ENCODE peak calls at places on chromosomes 7 and 10, in seven cellular contexts. P is stimulated activated naive CD4-positive, alpha-beta T cell; J is A673; I is T-helper 1 cell; R is iris pigment epithelial cell; T is NCI-H1694 treated with DMSO at 0.1 percent for 48 hours; S is GM23248. X is an unnamed sample.

GRCh38 chr10:126661841-126662520 is 8.5 kb downstream of the C10orf90 start:
- DNase-seq in P (no peak), J (no peak), I (no peak), R (peak; percentile 39), T (no peak), S (peak; percentile 89), X (no peak)

GRCh38 chr7:28551311-28551710 is 139.0 kb downstream of the CREB5 start:
- DNase-seq in P (no peak), J (no peak), I (no peak), R (no peak), T (no peak), S (peak; percentile 49), X (no peak)

GRCh38 chr7:95357623-95358022 is 33.3 kb upstream of the PON1 start:
- DNase-seq in P (no peak), J (peak; percentile 12), I (no peak), R (no peak), T (no peak), S (peak; percentile 5), X (no peak)

GRCh38 chr7:42161723-42162122 is 75.3 kb downstream of the GLI3 start:
- DNase-seq in P (no peak), J (no peak), I (no peak), R (peak; percentile 66), T (no peak), S (peak; percentile 81), X (no peak)

GRCh38 chr10:58691528-58691927 is 178.9 kb downstream of the BICC1 start:
- DNase-seq in P (no peak), J (no peak), I (no peak), R (no peak), T (no peak), S (no peak), X (no peak)

GRCh38 chr10:11440250-11441150 is 170.9 kb downstream of the USP6NL start:
- DNase-seq in P (no peak), J (no peak), I (no peak), R (no peak), T (no peak), S (no peak), X (no peak)

GRCh38 chr10:75043256-75044121 is 68.0 kb upstream of the SAMD8 start:
- DNase-seq in P (peak; percentile 41), J (no peak), I (peak; percentile 39), R (no peak), T (no peak), S (no peak), X (no peak)

GRCh38 chr7:30613366-30614325 is 19.0 kb downstream of the GARS1 start:
- DNase-seq in P (no peak), J (no peak), I (no peak), R (peak; percentile 46), T (no peak), S (peak; percentile 46), X (no peak)

GRCh38 chr10:14478639-14479038 is 147.9 kb upstream of the FRMD4A start:
- DNase-seq in P (no peak), J (peak; percentile 87), I (no peak), R (peak; percentile 64), T (peak; percentile 80), S (peak; percentile 78), X (no peak)

GRCh38 chr7:2838873-2839578 is 5.1 kb downstream of the GNA12 start:
- DNase-seq in P (no peak), J (no peak), I (no peak), R (no peak), T (no peak), S (no peak), X (no peak)

GRCh38 chr7:132190683-132191082 is 385.6 kb downstream of the PLXNA4 start:
- DNase-seq in P (no peak), J (no peak), I (no peak), R (no peak), T (no peak), S (no peak), X (no peak)

GRCh38 chr10:1416456-1417037 is 320.8 kb downstream of the ADARB2 start:
- DNase-seq in P (no peak), J (no peak), I (no peak), R (no peak), T (no peak), S (no peak), X (peak; percentile 15)

GRCh38 chr10:103852856-103853255 is 2.5 kb downstream of the SH3PXD2A start:
- DNase-seq in P (no peak), J (no peak), I (no peak), R (no peak), T (no peak), S (peak; percentile 70), X (no peak)

GRCh38 chr7:129225931-129226572 is 1.2 kb downstream of the AHCYL2 start:
- DNase-seq in P (no peak), J (peak; percentile 31), I (no peak), R (no peak), T (peak; percentile 32), S (no peak), X (no peak)

GRCh38 chr10:44517635-44518034 is 132.7 kb upstream of the CXCL12 start:
- DNase-seq in P (no peak), J (no peak), I (no peak), R (no peak), T (no peak), S (peak; percentile 18), X (no peak)

GRCh38 chr7:48097511-48098231 is 8.6 kb downstream of the UPP1 start:
- DNase-seq in P (no peak), J (no peak), I (no peak), R (peak; percentile 54), T (no peak), S (peak; percentile 54), X (no peak)

GRCh38 chr10:13340626-13341370 is 7.3 kb downstream of the SEPHS1 start:
- DNase-seq in P (peak; percentile 6), J (no peak), I (peak; percentile 18), R (no peak), T (no peak), S (no peak), X (no peak)